ENCODE peak calls at places on chromosomes 3 and 15, in seven cellular contexts. One of them, this sample, is unnamed.

GRCh38 chr3:53624467-53624866 is 130.1 kb downstream of the CACNA1D start:
- DNase-seq in lung: no peak
- DNase-seq in pancreas: no peak
- DNase-seq in Calu3: no peak
- DNase-seq in cardiac muscle cell: no peak
- DNase-seq in AG04449: no peak
- DNase-seq in right lobe of liver: no peak
- DNase-seq in this sample: no peak

GRCh38 chr3:108202834-108203233 is 19.4 kb downstream of the IFT57 start:
- DNase-seq in cardiac muscle cell: no peak
- DNase-seq in right lobe of liver: no peak
- DNase-seq in AG04449: no peak
- DNase-seq in lung: no peak
- DNase-seq in Calu3: no peak
- DNase-seq in pancreas: no peak
- DNase-seq in this sample: no peak

GRCh38 chr15:56176996-56177395 is 66.7 kb downstream of the RFX7 start:
- DNase-seq in lung: no peak
- DNase-seq in pancreas: no peak
- DNase-seq in right lobe of liver: no peak
- DNase-seq in AG04449: no peak
- DNase-seq in Calu3: no peak
- DNase-seq in cardiac muscle cell: no peak
- DNase-seq in this sample: no peak

GRCh38 chr3:138297059-138297607 is 32.5 kb downstream of the NME9 start:
- DNase-seq in right lobe of liver: no peak
- DNase-seq in Calu3: no peak
- DNase-seq in lung: no peak
- DNase-seq in AG04449: no peak
- DNase-seq in pancreas: no peak
- DNase-seq in cardiac muscle cell: no peak
- DNase-seq in this sample: no peak

GRCh38 chr15:74312445-74313007 is 54.9 kb downstream of the CYP11A1 start:
- DNase-seq in AG04449: no peak
- DNase-seq in lung: no peak
- DNase-seq in right lobe of liver: no peak
- DNase-seq in cardiac muscle cell: no peak
- DNase-seq in Calu3: no peak
- DNase-seq in pancreas: no peak
- DNase-seq in this sample: no peak

GRCh38 chr3:97872209-97873042 is 50.6 kb downstream of the CRYBG3 start:
- DNase-seq in pancreas: no peak
- DNase-seq in Calu3: no peak
- DNase-seq in AG04449: peak
- DNase-seq in lung: no peak
- DNase-seq in cardiac muscle cell: no peak
- DNase-seq in right lobe of liver: no peak
- DNase-seq in this sample: no peak

GRCh38 chr15:20658024-20658423 is 116.4 kb upstream of the GOLGA6L6 start:
- DNase-seq in Calu3: no peak
- DNase-seq in right lobe of liver: no peak
- DNase-seq in AG04449: no peak
- DNase-seq in lung: no peak
- DNase-seq in cardiac muscle cell: no peak
- DNase-seq in pancreas: no peak
- DNase-seq in this sample: no peak

GRCh38 chr3:29314727-29315088 is 33.8 kb downstream of the RBMS3 start:
- DNase-seq in right lobe of liver: no peak
- DNase-seq in cardiac muscle cell: no peak
- DNase-seq in Calu3: no peak
- DNase-seq in AG04449: no peak
- DNase-seq in pancreas: no peak
- DNase-seq in lung: no peak
- DNase-seq in this sample: no peak

GRCh38 chr15:57322602-57323250 is 53.6 kb upstream of the CGNL1 start:
- DNase-seq in cardiac muscle cell: no peak
- DNase-seq in Calu3: no peak
- DNase-seq in AG04449: no peak
- DNase-seq in pancreas: no peak
- DNase-seq in lung: no peak
- DNase-seq in right lobe of liver: peak
- DNase-seq in this sample: no peak

GRCh38 chr15:32993285-32993684 is 201.2 kb downstream of the FMN1 start:
- DNase-seq in right lobe of liver: no peak
- DNase-seq in lung: no peak
- DNase-seq in AG04449: no peak
- DNase-seq in cardiac muscle cell: peak
- DNase-seq in pancreas: no peak
- DNase-seq in Calu3: no peak
- DNase-seq in this sample: no peak

GRCh38 chr3:45167011-45167911 is 21.1 kb upstream of the CDCP1 start:
- DNase-seq in lung: peak
- DNase-seq in right lobe of liver: peak
- DNase-seq in Calu3: peak
- DNase-seq in AG04449: peak
- DNase-seq in cardiac muscle cell: peak
- DNase-seq in pancreas: peak
- DNase-seq in this sample: peak

GRCh38 chr3:41715376-41715775 is 246.5 kb downstream of the ULK4 start:
- DNase-seq in pancreas: no peak
- DNase-seq in lung: no peak
- DNase-seq in right lobe of liver: no peak
- DNase-seq in cardiac muscle cell: no peak
- DNase-seq in AG04449: no peak
- DNase-seq in Calu3: no peak
- DNase-seq in this sample: no peak

GRCh38 chr3:12195231-12195630 is 36.5 kb upstream of the TIMP4 start:
- DNase-seq in Calu3: no peak
- DNase-seq in pancreas: no peak
- DNase-seq in cardiac muscle cell: no peak
- DNase-seq in AG04449: no peak
- DNase-seq in lung: no peak
- DNase-seq in right lobe of liver: no peak
- DNase-seq in this sample: no peak

DNA sequence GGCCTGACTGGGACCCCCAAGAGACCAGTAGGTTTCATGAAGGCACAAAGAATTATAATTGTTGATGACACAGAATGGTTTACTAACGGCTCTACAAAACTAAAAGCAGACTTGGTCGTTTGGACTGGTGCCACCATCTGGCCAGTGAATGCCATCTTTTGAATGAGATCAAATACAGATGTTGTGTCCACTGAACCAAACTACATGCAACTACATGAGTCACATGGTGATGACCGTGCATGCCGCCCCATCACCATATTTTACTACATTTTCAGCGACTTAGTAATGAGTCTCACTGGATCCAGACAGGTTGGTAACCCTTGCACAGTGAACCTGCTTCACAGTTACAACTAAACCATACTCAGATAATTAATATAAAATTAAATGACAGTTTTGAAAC is 803.3 kb downstream of the DIPK2A start:
- DNase-seq in AG04449: no peak
- DNase-seq in pancreas: no peak
- DNase-seq in right lobe of liver: no peak
- DNase-seq in lung: no peak
- DNase-seq in Calu3: no peak
- DNase-seq in cardiac muscle cell: no peak
- DNase-seq in this sample: no peak
- TF ChIP-seq CTCF in AG04449: no peak
- TF ChIP-seq CTCF in pancreas: no peak
- TF ChIP-seq CTCF in right lobe of liver: no peak
- TF ChIP-seq CTCF in lung: no peak
- TF ChIP-seq CTCF in Calu3: no peak
- TF ChIP-seq CTCF in cardiac muscle cell: no peak
- TF ChIP-seq CTCF in this sample: no peak

GRCh38 chr3:46891132-46891531 is 13.6 kb downstream of the PTH1R start:
- DNase-seq in right lobe of liver: no peak
- DNase-seq in Calu3: no peak
- DNase-seq in AG04449: no peak
- DNase-seq in pancreas: no peak
- DNase-seq in cardiac muscle cell: no peak
- DNase-seq in lung: no peak
- DNase-seq in this sample: no peak

GRCh38 chr3:46894256-46894655 is 16.7 kb downstream of the PTH1R start:
- DNase-seq in lung: no peak
- DNase-seq in AG04449: no peak
- DNase-seq in Calu3: no peak
- DNase-seq in pancreas: no peak
- DNase-seq in cardiac muscle cell: no peak
- DNase-seq in right lobe of liver: no peak
- DNase-seq in this sample: no peak

GRCh38 chr3:46893146-46893748 is 15.7 kb downstream of the PTH1R start:
- DNase-seq in Calu3: no peak
- DNase-seq in lung: no peak
- DNase-seq in pancreas: no peak
- DNase-seq in AG04449: no peak
- DNase-seq in right lobe of liver: peak
- DNase-seq in cardiac muscle cell: no peak
- DNase-seq in this sample: no peak

GRCh38 chr3:46893763-46894162 is 16.2 kb downstream of the PTH1R start:
- DNase-seq in lung: no peak
- DNase-seq in cardiac muscle cell: no peak
- DNase-seq in pancreas: no peak
- DNase-seq in AG04449: no peak
- DNase-seq in right lobe of liver: peak
- DNase-seq in Calu3: no peak
- DNase-seq in this sample: no peak

GRCh38 chr3:46892285-46893145 is 15.0 kb downstream of the PTH1R start:
- DNase-seq in pancreas: peak
- DNase-seq in lung: peak
- DNase-seq in Calu3: peak
- DNase-seq in right lobe of liver: peak
- DNase-seq in cardiac muscle cell: peak
- DNase-seq in AG04449: no peak
- DNase-seq in this sample: peak
- TF ChIP-seq CTCF in pancreas: no peak
- TF ChIP-seq CTCF in lung: no peak
- TF ChIP-seq CTCF in Calu3: no peak
- TF ChIP-seq CTCF in right lobe of liver: no peak
- TF ChIP-seq CTCF in cardiac muscle cell: no peak
- TF ChIP-seq CTCF in AG04449: no peak
- TF ChIP-seq CTCF in this sample: no peak

DNA sequence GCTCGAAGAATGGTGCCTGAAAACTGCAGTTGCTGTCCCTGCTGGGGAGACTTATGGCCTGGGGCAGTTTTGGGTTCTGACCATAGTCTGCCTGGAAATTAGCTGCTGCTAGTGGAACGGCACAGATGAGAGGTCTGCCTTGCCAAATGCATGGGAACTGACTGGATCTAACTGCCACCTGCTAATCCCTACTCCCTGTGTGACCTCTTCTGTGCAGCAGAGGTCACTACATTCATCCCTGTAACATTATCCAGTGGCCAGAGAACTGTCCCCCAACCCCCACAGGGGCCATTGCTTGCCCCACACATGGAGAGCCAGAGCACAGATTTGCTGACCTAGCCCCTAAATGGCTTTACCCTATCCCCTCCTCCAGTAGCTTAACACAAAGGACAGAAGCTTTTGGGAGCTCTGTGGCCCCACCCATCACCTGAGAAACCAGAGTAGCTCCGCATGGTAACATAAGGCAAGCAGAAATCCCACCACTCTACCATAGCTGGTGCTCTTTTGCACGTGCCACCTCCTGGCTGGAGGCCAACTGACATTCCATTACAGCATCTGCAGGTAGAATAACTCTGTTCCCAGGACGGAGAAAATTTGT is 840.0 kb downstream of the EPHA3 start:
- DNase-seq in lung: no peak
- DNase-seq in cardiac muscle cell: peak
- DNase-seq in AG04449: no peak
- DNase-seq in Calu3: no peak
- DNase-seq in pancreas: no peak
- DNase-seq in right lobe of liver: no peak
- DNase-seq in this sample: no peak
- TF ChIP-seq CTCF in lung: no peak
- TF ChIP-seq CTCF in cardiac muscle cell: no peak
- TF ChIP-seq CTCF in AG04449: no peak
- TF ChIP-seq CTCF in Calu3: no peak
- TF ChIP-seq CTCF in pancreas: no peak
- TF ChIP-seq CTCF in right lobe of liver: no peak
- TF ChIP-seq CTCF in this sample: no peak

GRCh38 chr15:52196891-52197290 is 5.7 kb upstream of the GNB5 start:
- DNase-seq in cardiac muscle cell: no peak
- DNase-seq in lung: no peak
- DNase-seq in AG04449: no peak
- DNase-seq in Calu3: no peak
- DNase-seq in pancreas: no peak
- DNase-seq in right lobe of liver: no peak
- DNase-seq in this sample: no peak

GRCh38 chr15:52193321-52193720 is 2.1 kb upstream of the GNB5 start:
- DNase-seq in lung: no peak
- DNase-seq in pancreas: no peak
- DNase-seq in cardiac muscle cell: no peak
- DNase-seq in Calu3: no peak
- DNase-seq in right lobe of liver: no peak
- DNase-seq in AG04449: no peak
- DNase-seq in this sample: no peak

GRCh38 chr15:52193791-52194190 is 2.6 kb upstream of the GNB5 start:
- DNase-seq in right lobe of liver: no peak
- DNase-seq in Calu3: no peak
- DNase-seq in AG04449: no peak
- DNase-seq in lung: no peak
- DNase-seq in pancreas: no peak
- DNase-seq in cardiac muscle cell: no peak
- DNase-seq in this sample: no peak

GRCh38 chr15:52186651-52187486 is 4.3 kb downstream of the GNB5 start:
- DNase-seq in cardiac muscle cell: no peak
- DNase-seq in right lobe of liver: no peak
- DNase-seq in lung: no peak
- DNase-seq in AG04449: no peak
- DNase-seq in pancreas: no peak
- DNase-seq in Calu3: no peak
- DNase-seq in this sample: no peak

GRCh38 chr15:52191207-52191606 is at the start of gene GNB5:
- DNase-seq in cardiac muscle cell: peak
- DNase-seq in pancreas: no peak
- DNase-seq in Calu3: no peak
- DNase-seq in AG04449: no peak
- DNase-seq in right lobe of liver: no peak
- DNase-seq in lung: no peak
- DNase-seq in this sample: peak
- TF ChIP-seq CTCF in cardiac muscle cell: no peak
- TF ChIP-seq CTCF in pancreas: no peak
- TF ChIP-seq CTCF in Calu3: no peak
- TF ChIP-seq CTCF in AG04449: no peak
- TF ChIP-seq CTCF in right lobe of liver: no peak
- TF ChIP-seq CTCF in lung: no peak
- TF ChIP-seq CTCF in this sample: no peak

GRCh38 chr3:128794788-128795649 is 69.0 kb downstream of the RAB7A start:
- DNase-seq in lung: peak
- DNase-seq in pancreas: peak
- DNase-seq in right lobe of liver: no peak
- DNase-seq in Calu3: peak
- DNase-seq in AG04449: no peak
- DNase-seq in cardiac muscle cell: peak
- DNase-seq in this sample: peak
- TF ChIP-seq CTCF in lung: peak
- TF ChIP-seq CTCF in pancreas: peak
- TF ChIP-seq CTCF in right lobe of liver: peak
- TF ChIP-seq CTCF in Calu3: peak
- TF ChIP-seq CTCF in AG04449: peak
- TF ChIP-seq CTCF in cardiac muscle cell: peak
- TF ChIP-seq CTCF in this sample: peak